ENCODE peak calls at places on chromosomes 6 and 20, in four cellular contexts. One of them, this sample, is unnamed.

GRCh38 chr6:46010771-46011170 is 4.9 kb downstream of the CLIC5 start:
- DNase-seq in neural progenitor cell: no peak
- DNase-seq in GM23338: no peak
- DNase-seq in GM23248: peak; percentile 6
- DNase-seq in this sample: no peak

GRCh38 chr6:29641430-29642213 is 8.6 kb upstream of the GABBR1 start:
- DNase-seq in neural progenitor cell: no peak
- DNase-seq in GM23248: no peak
- DNase-seq in GM23338: no peak
- DNase-seq in this sample: no peak

GRCh38 chr6:41758641-41759035 is 11.4 kb upstream of the PGC start:
- DNase-seq in GM23338: no peak
- DNase-seq in neural progenitor cell: no peak
- DNase-seq in GM23248: no peak
- DNase-seq in this sample: no peak

GRCh38 chr6:69866351-69867074 is at the start of gene COL19A1:
- DNase-seq in GM23338: peak; percentile 59
- DNase-seq in GM23248: peak; percentile 16
- DNase-seq in neural progenitor cell: peak; percentile 56
- DNase-seq in this sample: peak; percentile 1

GRCh38 chr6:113823916-113824315 is 33.2 kb upstream of the MARCKS start:
- DNase-seq in GM23338: no peak
- DNase-seq in neural progenitor cell: no peak
- DNase-seq in GM23248: no peak
- DNase-seq in this sample: no peak

GRCh38 chr6:72413884-72414283 is 208.0 kb upstream of the KCNQ5 start:
- DNase-seq in GM23338: no peak
- DNase-seq in GM23248: peak; percentile 44
- DNase-seq in neural progenitor cell: no peak
- DNase-seq in this sample: peak; percentile 27

GRCh38 chr6:50143011-50143719 is 93.4 kb upstream of the DEFB112 start:
- DNase-seq in neural progenitor cell: no peak
- DNase-seq in GM23338: no peak
- DNase-seq in GM23248: no peak
- DNase-seq in this sample: peak; percentile 27

GRCh38 chr20:25247666-25248500 is at the start of gene PYGB:
- DNase-seq in neural progenitor cell: peak; percentile 93
- DNase-seq in GM23248: peak; percentile 93
- DNase-seq in GM23338: peak; percentile 86
- DNase-seq in this sample: peak; percentile 79

GRCh38 chr20:6381887-6382286 is 259.1 kb upstream of the FERMT1 start:
- DNase-seq in GM23248: peak; percentile 13
- DNase-seq in GM23338: peak; percentile 79
- DNase-seq in neural progenitor cell: peak; percentile 75
- DNase-seq in this sample: peak; percentile 71

GRCh38 chr6:18262812-18263560 is 1.3 kb downstream of the DEK start:
- DNase-seq in GM23248: peak; percentile 49
- DNase-seq in neural progenitor cell: peak; percentile 22
- DNase-seq in GM23338: no peak
- DNase-seq in this sample: peak; percentile 58

GRCh38 chr6:82711992-82712788 is 348.6 kb downstream of the TPBG start:
- DNase-seq in GM23248: peak; percentile 86
- DNase-seq in GM23338: no peak
- DNase-seq in neural progenitor cell: no peak
- DNase-seq in this sample: no peak

GRCh38 chr6:125301435-125302391 is at the start of gene HDDC2:
- DNase-seq in GM23248: peak; percentile 90
- DNase-seq in neural progenitor cell: peak; percentile 90
- DNase-seq in GM23338: peak; percentile 90
- DNase-seq in this sample: peak; percentile 55

GRCh38 chr20:37922016-37922415 is 19.1 kb downstream of the VSTM2L start:
- DNase-seq in GM23248: no peak
- DNase-seq in neural progenitor cell: no peak
- DNase-seq in GM23338: no peak
- DNase-seq in this sample: no peak

GRCh38 chr6:22598386-22598785 is 29.0 kb downstream of the HDGFL1 start:
- DNase-seq in GM23248: no peak
- DNase-seq in GM23338: no peak
- DNase-seq in neural progenitor cell: no peak
- DNase-seq in this sample: no peak

GRCh38 chr20:36542019-36542488 is 735 bp downstream of the MYL9 start:
- DNase-seq in GM23338: peak; percentile 78
- DNase-seq in GM23248: peak; percentile 80
- DNase-seq in neural progenitor cell: peak; percentile 72
- DNase-seq in this sample: peak; percentile 16

GRCh38 chr20:51660741-51661608 is 107.2 kb downstream of the ATP9A start:
- DNase-seq in GM23338: no peak
- DNase-seq in neural progenitor cell: no peak
- DNase-seq in GM23248: peak; percentile 96
- DNase-seq in this sample: peak; percentile 100

GRCh38 chr6:28161410-28162079 is 19.9 kb downstream of the ZKSCAN8 start:
- DNase-seq in neural progenitor cell: peak; percentile 77
- DNase-seq in GM23338: peak; percentile 95
- DNase-seq in GM23248: peak; percentile 80
- DNase-seq in this sample: no peak

GRCh38 chr6:30130887-30131862 is 4.8 kb upstream of the TRIM40 start:
- DNase-seq in GM23338: peak; percentile 92
- DNase-seq in GM23248: peak; percentile 91
- DNase-seq in neural progenitor cell: peak; percentile 92
- DNase-seq in this sample: peak; percentile 87

GRCh38 chr6:33624856-33625255 is 3.7 kb downstream of the ITPR3 start:
- DNase-seq in neural progenitor cell: no peak
- DNase-seq in GM23248: no peak
- DNase-seq in GM23338: no peak
- DNase-seq in this sample: no peak

GRCh38 chr6:116268589-116269293 is 11.0 kb downstream of the TSPYL1 start:
- DNase-seq in GM23248: peak; percentile 85
- DNase-seq in neural progenitor cell: peak; percentile 59
- DNase-seq in GM23338: peak; percentile 85
- DNase-seq in this sample: peak; percentile 85

GRCh38 chr6:26044140-26045045 is 42.8 kb upstream of the HFE start:
- DNase-seq in GM23248: peak; percentile 68
- DNase-seq in neural progenitor cell: no peak
- DNase-seq in GM23338: no peak
- DNase-seq in this sample: no peak

GRCh38 chr6:129981598-129981997 is 36.8 kb upstream of the L3MBTL3 start:
- DNase-seq in GM23338: no peak
- DNase-seq in GM23248: no peak
- DNase-seq in neural progenitor cell: no peak
- DNase-seq in this sample: peak; percentile 22

GRCh38 chr20:48012401-48012974 is 227.2 kb upstream of the SULF2 start:
- DNase-seq in GM23248: peak; percentile 78
- DNase-seq in GM23338: no peak
- DNase-seq in neural progenitor cell: no peak
- DNase-seq in this sample: peak; percentile 98

GRCh38 chr20:25054995-25055629 is 2.8 kb downstream of the ACSS1 start:
- DNase-seq in neural progenitor cell: no peak
- DNase-seq in GM23248: peak; percentile 77
- DNase-seq in GM23338: no peak
- DNase-seq in this sample: peak; percentile 53

GRCh38 chr6:102488729-102489128 is 1095.2 kb downstream of the GRIK2 start:
- DNase-seq in neural progenitor cell: no peak
- DNase-seq in GM23248: no peak
- DNase-seq in GM23338: no peak
- DNase-seq in this sample: peak; percentile 77

GRCh38 chr6:6008648-6009421 is 2.1 kb upstream of the NRN1 start:
- DNase-seq in neural progenitor cell: peak; percentile 91
- DNase-seq in GM23338: peak; percentile 88
- DNase-seq in GM23248: peak; percentile 95
- DNase-seq in this sample: peak; percentile 75

GRCh38 chr20:9407805-9408421 is 106.5 kb upstream of the LAMP5 start:
- DNase-seq in neural progenitor cell: peak; percentile 67
- DNase-seq in GM23248: peak; percentile 68
- DNase-seq in GM23338: peak; percentile 79
- DNase-seq in this sample: peak; percentile 92

GRCh38 chr6:129215916-129216525 is 333.1 kb downstream of the LAMA2 start:
- DNase-seq in GM23338: no peak
- DNase-seq in neural progenitor cell: no peak
- DNase-seq in GM23248: peak; percentile 20
- DNase-seq in this sample: no peak

GRCh38 chr6:139736507-139736906 is 362.1 kb upstream of the CITED2 start:
- DNase-seq in neural progenitor cell: no peak
- DNase-seq in GM23338: no peak
- DNase-seq in GM23248: no peak
- DNase-seq in this sample: no peak

GRCh38 chr20:2103454-2104153 is 2.0 kb downstream of the STK35 start:
- DNase-seq in neural progenitor cell: peak; percentile 31
- DNase-seq in GM23338: peak; percentile 15
- DNase-seq in GM23248: peak; percentile 35
- DNase-seq in this sample: no peak

GRCh38 chr20:36491901-36492617 is 49.3 kb upstream of the MYL9 start:
- DNase-seq in GM23338: no peak
- DNase-seq in GM23248: peak; percentile 53
- DNase-seq in neural progenitor cell: no peak
- DNase-seq in this sample: no peak

GRCh38 chr6:32854376-32855178 is 585 bp downstream of the PSMB9 start:
- DNase-seq in neural progenitor cell: no peak
- DNase-seq in GM23338: peak; percentile 30
- DNase-seq in GM23248: peak; percentile 71
- DNase-seq in this sample: no peak

GRCh38 chr6:166307981-166308768 is at the start of gene PRR18:
- DNase-seq in GM23248: peak; percentile 31
- DNase-seq in GM23338: peak; percentile 60
- DNase-seq in neural progenitor cell: peak; percentile 55
- DNase-seq in this sample: no peak

GRCh38 chr6:154996841-154997311 is 1.8 kb downstream of the TIAM2 start:
- DNase-seq in GM23338: peak; percentile 32
- DNase-seq in neural progenitor cell: peak; percentile 47
- DNase-seq in GM23248: no peak
- DNase-seq in this sample: no peak

GRCh38 chr6:35678814-35679213 is 9.9 kb downstream of the FKBP5 start:
- DNase-seq in neural progenitor cell: no peak
- DNase-seq in GM23248: no peak
- DNase-seq in GM23338: no peak
- DNase-seq in this sample: no peak

GRCh38 chr6:17589402-17590116 is 10.5 kb upstream of the FAM8A1 start:
- DNase-seq in GM23248: peak; percentile 96
- DNase-seq in GM23338: peak; percentile 50
- DNase-seq in neural progenitor cell: peak; percentile 11
- DNase-seq in this sample: peak; percentile 93

GRCh38 chr6:117215353-117216090 is 49.8 kb upstream of the VGLL2 start:
- DNase-seq in GM23338: no peak
- DNase-seq in neural progenitor cell: no peak
- DNase-seq in GM23248: no peak
- DNase-seq in this sample: peak; percentile 46

DNA sequence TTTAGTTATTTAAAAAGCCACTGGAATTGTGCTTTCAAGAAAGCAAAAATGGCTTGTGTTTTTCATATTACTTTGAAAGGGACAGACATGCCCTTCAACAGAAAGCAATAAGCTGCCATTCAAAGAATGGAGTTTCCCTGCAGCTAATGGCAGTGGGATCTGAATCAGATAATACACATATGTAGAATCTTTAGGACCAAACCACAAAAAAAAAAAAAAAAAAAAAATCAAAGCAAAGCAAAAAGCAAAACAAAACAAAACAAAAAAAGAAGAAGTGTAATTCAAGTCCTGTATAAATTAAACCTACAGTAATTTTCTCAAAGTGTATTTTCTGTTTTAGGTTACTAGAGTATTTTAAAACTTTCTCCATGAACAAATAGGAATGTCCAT is 63.6 kb upstream of the ZNF217 start:
- DNase-seq in GM23338: no peak
- DNase-seq in neural progenitor cell: no peak
- DNase-seq in GM23248: peak; percentile 19
- DNase-seq in this sample: no peak
- H3F3A ChIP-seq in GM23338: no peaks in the 10 kb centered on the region
- H3F3A ChIP-seq in neural progenitor cell: peaks cover 51% of the 10 kb centered on the region
- H3F3A ChIP-seq in GM23248: peaks cover 50% of the 10 kb centered on the region
- H3F3A ChIP-seq in this sample: no peaks in the 10 kb centered on the region

DNA sequence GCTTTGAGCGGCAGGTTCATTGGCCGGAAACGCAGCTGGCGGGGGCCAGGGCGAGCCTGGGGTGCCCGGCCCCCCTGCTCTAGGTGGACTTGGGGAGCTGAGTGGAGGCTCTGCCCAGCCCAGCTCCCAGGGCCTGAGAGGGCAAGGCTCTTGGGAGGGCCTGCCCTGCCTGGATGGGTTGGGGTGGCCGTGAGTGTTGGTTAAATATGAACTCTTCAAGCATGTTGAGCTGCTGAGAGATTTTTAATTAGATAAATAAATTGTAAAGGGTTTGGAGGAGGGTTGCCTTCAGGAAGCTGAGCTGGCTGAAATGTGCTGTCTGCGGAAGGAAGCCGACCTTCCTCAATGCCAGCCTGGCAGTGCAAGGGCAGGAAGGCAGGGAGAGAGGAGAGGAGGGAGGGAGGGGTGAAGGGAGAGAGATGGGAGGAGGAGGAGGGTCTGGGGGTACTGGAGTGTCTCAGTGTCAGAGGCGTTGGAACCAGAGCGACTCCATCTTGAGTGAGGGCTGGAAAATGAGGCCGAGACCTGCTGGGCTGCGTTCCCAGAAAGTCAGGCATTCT is 39.4 kb upstream of the PMEPA1 start:
- DNase-seq in GM23248: no peak
- DNase-seq in GM23338: no peak
- DNase-seq in neural progenitor cell: no peak
- DNase-seq in this sample: no peak
- H3K4me3 ChIP-seq in GM23248: peak overlapping the region; percentile 67
- H3K4me3 ChIP-seq in GM23338: no peak overlapping the region
- H3K4me3 ChIP-seq in neural progenitor cell: no peak overlapping the region
- H3K4me3 ChIP-seq in this sample: peak overlapping the region; percentile 58

GRCh38 chr20:44199877-44200276 is 10.7 kb downstream of the OSER1 start:
- DNase-seq in neural progenitor cell: no peak
- DNase-seq in GM23338: no peak
- DNase-seq in GM23248: no peak
- DNase-seq in this sample: no peak

GRCh38 chr20:44200983-44201382 is 9.6 kb downstream of the OSER1 start:
- DNase-seq in neural progenitor cell: no peak
- DNase-seq in GM23248: no peak
- DNase-seq in GM23338: no peak
- DNase-seq in this sample: no peak

GRCh38 chr20:44200371-44200770 is 10.2 kb downstream of the OSER1 start:
- DNase-seq in neural progenitor cell: no peak
- DNase-seq in GM23338: no peak
- DNase-seq in GM23248: no peak
- DNase-seq in this sample: no peak

GRCh38 chr20:44196278-44196677 is 9.3 kb upstream of the JPH2 start:
- DNase-seq in GM23338: no peak
- DNase-seq in GM23248: peak; percentile 15
- DNase-seq in neural progenitor cell: no peak
- DNase-seq in this sample: peak; percentile 49

DNA sequence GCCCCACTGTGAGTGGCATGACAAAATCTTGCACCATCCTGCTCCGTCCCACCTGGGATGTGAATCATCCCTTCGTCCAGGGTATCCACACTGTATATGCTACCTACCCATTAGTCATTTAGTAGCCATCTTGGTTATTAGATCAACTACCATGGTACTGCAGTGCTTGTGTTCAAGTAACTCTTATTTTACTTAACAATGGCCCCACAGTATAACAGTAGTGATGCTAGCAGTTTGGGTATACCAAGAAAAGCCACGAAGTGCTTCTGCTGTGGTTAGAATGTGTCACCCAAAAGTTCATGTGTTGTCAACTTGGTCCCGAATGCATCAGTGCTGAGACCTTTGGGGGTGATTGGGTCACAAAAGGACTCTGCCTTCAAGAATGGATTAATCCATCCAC is 11.7 kb downstream of the OSER1 start:
- DNase-seq in neural progenitor cell: no peak
- DNase-seq in GM23248: no peak
- DNase-seq in GM23338: no peak
- DNase-seq in this sample: no peak
- H3F3A ChIP-seq in neural progenitor cell: no peaks in the 10 kb centered on the region
- H3F3A ChIP-seq in GM23248: peaks cover 8% of the 10 kb centered on the region
- H3F3A ChIP-seq in GM23338: no peaks in the 10 kb centered on the region
- H3F3A ChIP-seq in this sample: no peaks in the 10 kb centered on the region

GRCh38 chr6:16477367-16478149 is 239.2 kb downstream of the GMPR start:
- DNase-seq in GM23338: no peak
- DNase-seq in neural progenitor cell: no peak
- DNase-seq in GM23248: no peak
- DNase-seq in this sample: no peak
- H3K4me3 ChIP-seq in GM23338: no peak overlapping the region
- H3K4me3 ChIP-seq in neural progenitor cell: no peak overlapping the region
- H3K4me3 ChIP-seq in GM23248: no peak overlapping the region
- H3K4me3 ChIP-seq in this sample: no peak overlapping the region

This sample was measured in PC-3.